ENCODE peak calls at places on chromosomes 13 and 19, in ten cellular contexts. B is activated B cell treated with CpG ODN at 0.5 μM for 24 hours; X is AG04449; S is fibroblast of the aortic adventitia; N is cardiac muscle cell; K is uterus; W is MM.1S; I is choroid plexus epithelial cell; Y is fibroblast of villous mesenchyme; O is activated CD8-positive, alpha-beta T cell treated with anti-CD3 and anti-CD28 coated beads for 36 hours. E is an unnamed sample.

GRCh38 chr13:32496574-32497160 is 41.9 kb downstream of the N4BP2L2 start:
- DNase-seq in O (no peak), Y (no peak), S (peak), K (no peak), B (no peak), W (no peak), X (no peak), N (no peak), I (peak), E (no peak)

GRCh38 chr19:5480427-5480836 is 25.2 kb downstream of the ZNRF4 start:
- DNase-seq in K (no peak), O (peak), N (peak), I (peak), Y (peak), X (no peak), S (no peak), W (no peak), B (no peak), E (no peak)

GRCh38 chr13:112092453-112092852 is 25.5 kb downstream of the SOX1 start:
- DNase-seq in Y (no peak), X (no peak), B (no peak), S (no peak), W (no peak), K (no peak), I (no peak), O (no peak), N (no peak), E (no peak)

GRCh38 chr19:16325671-16326400 is 1.2 kb downstream of the KLF2 start:
- DNase-seq in W (peak), B (peak), I (peak), S (peak), O (peak), Y (no peak), K (peak), N (peak), X (no peak), E (no peak)

GRCh38 chr13:79492918-79493594 is 12.1 kb downstream of the NDFIP2 start:
- DNase-seq in B (no peak), N (no peak), K (no peak), Y (no peak), W (no peak), X (no peak), I (no peak), S (no peak), O (no peak), E (no peak)

GRCh38 chr13:90943961-90944360 is 403.5 kb upstream of the MIR17HG start:
- DNase-seq in O (no peak), W (no peak), S (no peak), I (no peak), Y (no peak), X (no peak), K (no peak), N (no peak), B (no peak), E (no peak)

GRCh38 chr13:93963266-93964131 is 516.0 kb downstream of the DCT start:
- DNase-seq in B (no peak), Y (peak), K (no peak), I (peak), S (peak), X (no peak), W (no peak), N (no peak), O (no peak), E (no peak)

GRCh38 chr19:16157601-16158000 is 14.1 kb downstream of the HSH2D start:
- DNase-seq in N (no peak), S (no peak), K (no peak), Y (no peak), O (no peak), B (no peak), I (no peak), W (no peak), X (no peak), E (no peak)

GRCh38 chr19:7775761-7776160 is 12.7 kb downstream of the CLEC4M start:
- DNase-seq in W (no peak), X (no peak), O (no peak), N (no peak), Y (no peak), I (no peak), S (no peak), K (no peak), B (no peak), E (no peak)

GRCh38 chr13:79451500-79451962 is 29.4 kb upstream of the NDFIP2 start:
- DNase-seq in N (no peak), W (peak), K (no peak), Y (peak), O (peak), I (peak), S (peak), B (peak), X (peak), E (no peak)

GRCh38 chr19:2254052-2254872 is 2.0 kb downstream of the JSRP1 start:
- DNase-seq in B (no peak), W (no peak), K (no peak), X (no peak), Y (no peak), I (peak), O (no peak), N (peak), S (no peak), E (no peak)

GRCh38 chr13:62760724-62761123 is 1345.1 kb upstream of the PCDH20 start:
- DNase-seq in W (no peak), N (no peak), I (no peak), Y (no peak), K (no peak), O (no peak), B (no peak), X (no peak), S (no peak), E (no peak)

GRCh38 chr13:20411638-20412342 is 113.9 kb downstream of the CRYL1 start:
- DNase-seq in O (peak), B (no peak), K (no peak), W (peak), X (no peak), N (no peak), Y (no peak), S (no peak), I (no peak), E (no peak)

GRCh38 chr13:106156468-106156867 is 379.0 kb downstream of the EFNB2 start:
- DNase-seq in O (no peak), W (no peak), B (no peak), Y (peak), X (peak), I (peak), N (no peak), S (peak), K (peak), E (no peak)

GRCh38 chr13:35923347-35923746 is 207.8 kb downstream of the DCLK1 start:
- DNase-seq in Y (peak), I (peak), O (no peak), W (no peak), K (no peak), S (peak), B (no peak), N (no peak), X (no peak), E (no peak)

GRCh38 chr13:113211774-113212173 is 2.4 kb downstream of the CUL4A start:
- DNase-seq in Y (no peak), I (no peak), N (no peak), B (no peak), K (no peak), O (peak), W (no peak), X (no peak), S (no peak), E (no peak)

DNA sequence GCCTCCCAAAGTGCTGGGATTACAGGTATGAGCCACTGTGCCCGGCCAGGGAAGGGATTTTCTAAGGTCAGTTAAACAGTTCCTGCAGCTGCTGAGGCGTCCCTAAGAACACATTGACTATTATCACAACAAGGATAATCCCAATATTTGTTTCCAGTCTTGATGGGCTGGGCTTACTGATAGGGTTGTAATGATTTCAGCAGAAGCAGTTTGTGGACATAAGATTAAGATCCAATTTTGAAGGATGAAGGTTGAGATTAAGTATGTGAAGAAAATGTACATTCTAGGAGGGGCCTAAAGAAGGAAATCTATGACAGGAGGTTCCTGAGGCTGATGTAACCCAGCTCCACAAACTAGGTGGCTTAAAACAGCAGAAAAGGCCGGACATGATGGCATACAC is 10.7 kb upstream of the CCDC124 start:
- DNase-seq in X (no peak), O (no peak), K (no peak), S (no peak), I (no peak), B (no peak), W (no peak), Y (no peak), N (no peak), E (no peak)
- TF ChIP-seq CTCF in X (no peak), O (no peak), K (no peak), S (no peak), I (no peak), B (no peak), W (no peak), Y (no peak), N (no peak), E (no peak)

GRCh38 chr19:58406818-58407657 is 1.4 kb upstream of the ZNF584 start:
- DNase-seq in X (no peak), W (no peak), K (no peak), I (peak), O (no peak), B (no peak), Y (no peak), S (no peak), N (no peak), E (no peak)
- TF ChIP-seq CTCF in X (no peak), W (no peak), K (no peak), I (peak), O (peak), B (no peak), Y (peak), S (peak), N (peak), E (peak)

GRCh38 chr19:42246143-42246868 is 3.9 kb upstream of the GSK3A start:
- DNase-seq in S (peak), W (no peak), O (peak), N (peak), I (peak), B (no peak), X (no peak), K (peak), Y (peak), E (no peak)
- TF ChIP-seq CTCF in S (peak), W (no peak), O (no peak), N (peak), I (peak), B (no peak), X (peak), K (peak), Y (peak), E (peak)

GRCh38 chr13:99436686-99437416 is 64.4 kb upstream of the TM9SF2 start:
- DNase-seq in O (peak), B (peak), K (peak), I (peak), X (peak), N (peak), W (peak), S (peak), Y (peak), E (peak)

GRCh38 chr13:99439048-99439447 is 62.2 kb upstream of the TM9SF2 start:
- DNase-seq in S (no peak), I (no peak), X (no peak), Y (no peak), O (no peak), K (no peak), W (no peak), B (no peak), N (peak), E (no peak)

GRCh38 chr13:99446242-99446641 is 55.0 kb upstream of the TM9SF2 start:
- DNase-seq in S (no peak), K (no peak), Y (no peak), I (no peak), B (no peak), N (no peak), O (no peak), X (no peak), W (no peak), E (no peak)

GRCh38 chr13:99439850-99440604 is 61.2 kb upstream of the TM9SF2 start:
- DNase-seq in N (no peak), S (no peak), Y (no peak), K (no peak), O (no peak), B (no peak), I (no peak), W (no peak), X (no peak), E (no peak)

GRCh38 chr13:99442273-99442895 is 58.9 kb upstream of the TM9SF2 start:
- DNase-seq in W (peak), B (no peak), O (peak), Y (peak), X (no peak), I (peak), K (no peak), N (peak), S (peak), E (no peak)
- TF ChIP-seq CTCF in W (peak), B (peak), O (peak), Y (peak), X (peak), I (peak), K (peak), N (peak), S (peak), E (peak)

GRCh38 chr13:51223284-51224270 is 1.4 kb downstream of the FAM124A start:
- DNase-seq in X (no peak), B (no peak), I (no peak), W (no peak), N (no peak), O (no peak), Y (no peak), K (peak), S (no peak), E (no peak)

GRCh38 chr13:51220706-51221105 is 1.5 kb upstream of the FAM124A start:
- DNase-seq in X (no peak), K (no peak), Y (no peak), S (no peak), B (no peak), I (no peak), W (no peak), N (no peak), O (peak), E (no peak)

GRCh38 chr13:51221674-51222509 is at the start of gene FAM124A:
- DNase-seq in O (peak), Y (peak), K (peak), B (peak), I (peak), S (no peak), W (peak), N (peak), X (no peak), E (peak)

GRCh38 chr13:51221108-51221507 is 1.1 kb upstream of the FAM124A start:
- DNase-seq in I (no peak), X (no peak), N (no peak), S (no peak), W (no peak), B (no peak), O (no peak), Y (no peak), K (no peak), E (no peak)

GRCh38 chr13:51222510-51223283 is 499 bp downstream of the FAM124A start:
- DNase-seq in X (no peak), K (no peak), B (peak), W (no peak), Y (peak), S (no peak), O (no peak), N (peak), I (no peak), E (no peak)
- TF ChIP-seq CTCF in X (no peak), K (no peak), B (no peak), W (no peak), Y (peak), S (peak), O (peak), N (peak), I (peak), E (no peak)

DNA sequence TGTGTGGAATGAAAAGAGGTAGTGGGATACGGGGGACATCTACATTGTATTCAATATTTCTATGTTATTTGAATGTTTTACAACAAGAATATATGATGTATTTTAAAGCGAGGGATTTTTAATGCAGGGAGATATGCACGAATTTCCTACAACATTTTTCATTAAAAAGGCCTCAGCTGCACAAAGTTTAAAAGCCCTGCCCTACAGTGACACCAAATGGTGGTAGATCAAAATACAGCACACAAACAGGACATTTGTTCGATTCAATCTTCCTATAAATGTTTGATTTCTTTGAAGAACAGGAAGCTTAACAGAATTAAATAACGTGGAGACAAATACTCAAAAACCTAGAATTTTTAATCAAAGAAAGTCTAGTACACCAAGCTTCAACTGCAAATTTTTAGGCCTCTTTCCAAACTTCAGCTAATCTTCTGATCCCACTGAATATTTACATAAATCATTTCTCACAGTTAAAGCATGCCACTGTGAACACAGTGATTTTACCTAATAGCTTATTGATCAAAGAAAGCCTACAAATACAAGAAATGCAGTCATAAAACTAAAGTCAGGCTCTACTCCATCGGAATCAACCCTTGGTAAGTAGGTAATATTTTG is 257.2 kb downstream of the DIAPH3 start:
- DNase-seq in N (peak), I (peak), W (peak), Y (peak), S (peak), O (no peak), B (no peak), K (no peak), X (no peak), E (no peak)
- TF ChIP-seq CTCF in N (peak), I (peak), W (peak), Y (peak), S (peak), O (peak), B (no peak), K (peak), X (peak), E (peak)

DNA sequence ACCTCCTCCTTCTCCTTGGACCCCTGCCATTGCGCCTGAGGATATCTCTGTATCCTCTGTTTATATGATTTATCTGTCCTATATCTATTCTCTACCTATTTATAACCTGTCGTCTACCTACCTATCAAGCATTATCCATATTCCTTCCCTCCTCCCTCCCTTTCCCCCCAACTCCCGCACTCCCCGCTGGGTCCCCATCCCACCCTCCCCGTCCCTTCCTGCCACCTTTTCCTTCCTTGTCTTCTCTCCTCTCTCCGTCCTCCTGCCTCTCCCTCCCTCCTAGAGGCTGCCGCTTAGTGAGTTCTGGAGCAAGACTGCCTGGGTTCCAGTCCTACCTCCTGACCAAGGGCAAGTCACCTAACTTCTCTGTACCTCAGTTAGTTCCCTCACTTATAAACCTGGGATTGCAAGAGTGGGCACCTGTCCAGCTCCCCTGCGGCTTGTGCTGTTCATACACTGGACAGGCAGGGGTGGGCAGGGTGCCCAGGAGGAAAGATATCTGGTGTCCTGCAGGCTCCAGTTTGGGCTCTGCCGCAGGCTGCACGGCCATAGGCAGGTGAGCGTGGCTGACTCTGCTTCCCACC is 16.1 kb downstream of the TTYH1 start:
- DNase-seq in O (no peak), S (peak), B (no peak), Y (peak), K (no peak), X (no peak), N (no peak), W (no peak), I (peak), E (no peak)
- TF ChIP-seq CTCF in O (no peak), S (no peak), B (no peak), Y (no peak), K (no peak), X (no peak), N (no peak), W (no peak), I (no peak), E (no peak)